ENCODE peak calls at places on chromosomes 7 and 10, in ten cellular contexts. G is GM12864; B is endothelial cell of umbilical vein; C is keratinocyte; S is BJ; Q is CD8-positive, alpha-beta T cell; D is astrocyte of the spinal cord; Y is choroid plexus epithelial cell; K is spleen; U is heart left ventricle. N is an unnamed sample.

GRCh38 chr7:128422037-128422436 is 12.3 kb upstream of the IMPDH1 start:
- DNase-seq in G (no peak), B (no peak), C (no peak), S (no peak), Q (no peak), D (no peak), Y (no peak), K (no peak), U (no peak), N (no peak)

GRCh38 chr7:47582748-47583740 is 1.1 kb upstream of the TNS3 start:
- DNase-seq in G (no peak), B (no peak), C (no peak), S (no peak), Q (no peak), D (peak; percentile 77), Y (peak; percentile 86), K (no peak), U (peak; percentile 43), N (peak; percentile 58)

GRCh38 chr10:1559311-1559710 is 178.0 kb downstream of the ADARB2 start:
- DNase-seq in G (no peak), B (no peak), C (no peak), S (no peak), Q (no peak), D (no peak), Y (no peak), K (peak; percentile 61), U (no peak), N (no peak)

GRCh38 chr10:132724436-132724835 is 61.5 kb downstream of the NKX6-2 start:
- DNase-seq in G (no peak), B (no peak), C (no peak), S (peak; percentile 79), Q (no peak), D (peak; percentile 89), Y (peak; percentile 63), K (no peak), U (no peak), N (no peak)

GRCh38 chr10:50420166-50420565 is 168.8 kb upstream of the ASAH2 start:
- DNase-seq in G (no peak), B (no peak), C (no peak), S (no peak), Q (no peak), D (no peak), Y (no peak), K (no peak), U (no peak), N (no peak)

GRCh38 chr7:122726881-122727280 is 24.2 kb upstream of the RNF148 start:
- DNase-seq in G (no peak), B (no peak), C (no peak), S (no peak), Q (no peak), D (no peak), Y (no peak), K (no peak), U (no peak), N (no peak)

GRCh38 chr10:12719365-12719764 is 282.1 kb downstream of the CCDC3 start:
- DNase-seq in G (no peak), B (peak; percentile 46), C (no peak), S (no peak), Q (no peak), D (no peak), Y (peak; percentile 47), K (no peak), U (no peak), N (peak; percentile 81)

GRCh38 chr10:20596065-20596760 is 300.9 kb downstream of the NEBL start:
- DNase-seq in G (no peak), B (no peak), C (no peak), S (no peak), Q (no peak), D (peak; percentile 74), Y (peak; percentile 61), K (no peak), U (no peak), N (peak; percentile 38)

GRCh38 chr7:114468844-114469243 is 54.2 kb downstream of the FOXP2 start:
- DNase-seq in G (no peak), B (no peak), C (no peak), S (no peak), Q (no peak), D (no peak), Y (peak; percentile 8), K (no peak), U (no peak), N (peak; percentile 43)

GRCh38 chr7:28041508-28042314 is 138.9 kb downstream of the JAZF1 start:
- DNase-seq in G (no peak), B (no peak), C (peak; percentile 85), S (peak; percentile 99), Q (no peak), D (peak; percentile 71), Y (peak; percentile 79), K (no peak), U (no peak), N (peak; percentile 83)

GRCh38 chr10:46035923-46036849 is 5.8 kb upstream of the NCOA4 start:
- DNase-seq in G (no peak), B (peak; percentile 60), C (no peak), S (no peak), Q (no peak), D (no peak), Y (no peak), K (peak; percentile 52), U (no peak), N (no peak)

GRCh38 chr10:131843089-131843595 is 57.7 kb upstream of the PPP2R2D start:
- DNase-seq in G (no peak), B (no peak), C (no peak), S (no peak), Q (no peak), D (no peak), Y (no peak), K (peak; percentile 41), U (no peak), N (no peak)

DNA sequence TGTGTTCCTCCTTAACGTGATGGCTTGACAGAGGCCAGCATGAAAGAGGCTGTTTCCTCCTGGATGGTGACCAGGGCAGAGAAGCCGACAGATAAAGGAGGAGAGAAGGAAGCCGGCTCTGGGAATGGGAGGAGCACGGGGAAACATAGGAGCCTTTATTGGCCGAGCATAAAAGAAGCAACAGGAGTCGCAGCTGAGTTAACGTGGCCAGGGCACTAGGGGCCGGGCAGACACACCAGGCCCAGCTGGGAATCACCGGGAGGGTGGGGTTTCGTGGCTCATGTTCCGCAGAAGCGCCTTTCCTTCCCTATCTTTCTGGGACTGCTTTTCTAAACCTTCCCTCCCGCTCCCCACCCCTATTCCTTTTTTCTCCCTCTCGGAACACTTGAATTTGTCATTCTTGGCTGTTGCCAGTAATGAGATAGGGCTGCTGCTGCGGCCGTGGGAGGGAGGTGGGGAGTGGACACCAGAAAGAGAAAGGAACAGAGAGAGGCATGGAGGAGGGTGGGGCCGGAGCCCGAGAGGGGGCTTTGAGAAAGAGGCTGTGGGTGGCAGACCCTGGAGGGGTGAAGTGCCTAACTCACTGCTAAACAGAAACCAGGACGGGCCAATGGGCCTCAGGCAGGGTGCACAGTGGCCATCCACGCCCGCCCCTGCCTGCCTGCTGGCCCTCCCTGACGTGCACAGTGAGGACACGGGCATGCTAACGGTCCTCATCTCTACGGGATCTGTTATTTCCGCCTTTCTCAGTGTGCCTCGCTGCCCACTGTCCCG is 65.2 kb downstream of the COL13A1 start:
- DNase-seq in G (no peak), B (peak; percentile 80), C (no peak), S (peak; percentile 44), Q (no peak), D (peak; percentile 91), Y (peak; percentile 82), K (no peak), U (peak; percentile 27), N (peak; percentile 89)
- TF ChIP-seq CTCF in G (no peak), B (peak; percentile 15), C (no peak), S (peak; percentile 30), Q (no peak), D (peak; percentile 13), Y (peak; percentile 35), K (no peak), U (no peak), N (peak; percentile 22)

GRCh38 chr10:6889718-6890117 is 309.6 kb upstream of the PRKCQ start:
- DNase-seq in G (no peak), B (no peak), C (no peak), S (no peak), Q (no peak), D (no peak), Y (no peak), K (no peak), U (no peak), N (no peak)

DNA sequence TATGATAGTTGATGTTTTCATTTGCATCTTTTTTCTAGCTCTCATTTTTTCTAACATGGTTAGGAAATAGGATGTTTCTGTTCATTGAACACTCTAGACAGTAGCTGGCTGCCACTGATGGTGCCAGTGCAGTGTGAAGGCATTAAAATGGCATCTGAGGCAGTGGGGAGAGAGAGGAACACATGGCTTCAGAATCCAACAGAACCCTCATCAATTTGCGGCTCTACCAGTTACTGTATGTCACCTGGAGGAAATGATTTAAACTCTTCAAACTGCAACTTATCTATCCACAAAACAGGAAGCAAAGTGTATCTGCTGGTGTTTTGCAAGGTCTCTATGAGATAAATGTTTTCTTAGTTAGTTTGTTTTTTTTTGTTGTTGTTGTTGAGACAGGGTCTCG is 305.2 kb upstream of the PRKCQ start:
- DNase-seq in G (no peak), B (no peak), C (no peak), S (no peak), Q (no peak), D (no peak), Y (no peak), K (no peak), U (no peak), N (no peak)
- H3K4me3 ChIP-seq in G (no peak overlapping the region), B (no peak overlapping the region), C (no peak overlapping the region), S (no peak overlapping the region), Q (no peak overlapping the region), D (no peak overlapping the region), Y (no peak overlapping the region), K (no peak overlapping the region), U (no peak overlapping the region), N (no peak overlapping the region)

DNA sequence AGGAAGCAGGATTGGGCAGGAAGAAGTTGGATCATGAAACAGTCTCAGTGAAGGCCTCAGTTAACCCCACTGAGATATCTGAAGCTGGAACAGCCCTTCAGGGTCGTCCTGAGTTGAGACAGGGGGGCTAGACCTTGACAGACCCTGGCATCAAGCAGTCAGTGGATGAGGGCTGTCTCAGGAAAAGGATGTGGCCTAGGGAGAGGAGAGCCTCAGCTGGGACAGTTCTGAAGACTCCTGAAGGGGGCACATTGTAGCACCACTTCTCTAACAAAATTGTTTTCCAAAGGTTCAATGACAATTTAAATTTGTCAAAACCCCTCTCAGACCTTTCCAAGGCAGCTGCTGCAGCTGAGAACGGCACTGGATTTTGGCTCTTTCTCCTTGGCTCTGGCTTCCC is 15.8 kb upstream of the SLK start:
- DNase-seq in G (no peak), B (no peak), C (no peak), S (no peak), Q (no peak), D (no peak), Y (no peak), K (no peak), U (no peak), N (no peak)
- TF ChIP-seq CTCF in G (no peak), B (no peak), C (no peak), S (no peak), Q (no peak), D (no peak), Y (no peak), K (no peak), U (no peak), N (no peak)

DNA sequence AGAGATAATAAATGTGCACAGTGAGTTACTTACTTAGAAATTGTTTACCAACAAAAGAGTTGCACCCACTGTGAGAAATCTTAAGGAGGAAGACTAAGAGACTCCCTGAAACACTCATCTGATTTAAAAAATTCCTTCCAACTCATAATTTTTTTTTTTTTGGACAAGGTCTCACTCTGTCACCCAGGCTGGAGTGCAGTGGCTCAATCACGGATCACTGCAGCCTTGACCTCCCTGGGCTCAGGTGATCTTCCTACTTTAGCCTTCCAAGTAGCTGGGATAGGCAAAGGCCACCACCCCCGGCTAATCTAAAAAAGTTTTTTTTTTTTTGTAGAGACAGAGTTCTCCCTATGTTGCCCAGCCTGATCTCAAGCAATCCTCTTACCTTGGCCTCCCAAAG is 36.0 kb downstream of the MALSU1 start:
- DNase-seq in G (no peak), B (no peak), C (no peak), S (no peak), Q (no peak), D (no peak), Y (no peak), K (no peak), U (no peak), N (no peak)
- H3K4me3 ChIP-seq in G (no peak overlapping the region), B (no peak overlapping the region), C (no peak overlapping the region), S (no peak overlapping the region), Q (no peak overlapping the region), D (no peak overlapping the region), Y (no peak overlapping the region), K (no peak overlapping the region), U (no peak overlapping the region), N (no peak overlapping the region)

N was measured in fibroblast of the aortic adventitia.